ENCODE peak calls at places on chromosome 21, in ten cellular contexts. One of them, this sample, is unnamed.
A peak's percentile ranks its signal among the peaks of the same experiment; 100 is the strongest.

GRCh38 chr21:45499970-45500575 is 42.2 kb downstream of the SLC19A1 start:
- DNase-seq in dorsolateral prefrontal cortex: no peak
- DNase-seq in A549: no peak
- DNase-seq in pancreas: no peak
- DNase-seq in choroid plexus epithelial cell: no peak
- DNase-seq in bronchial epithelial cell: no peak
- DNase-seq in prostate gland: no peak
- DNase-seq in AG09309: no peak
- DNase-seq in tibial nerve: no peak
- DNase-seq in DND-41: no peak
- DNase-seq in this sample: no peak

GRCh38 chr21:37710555-37711293 is 205.5 kb downstream of the KCNJ6 start:
- DNase-seq in dorsolateral prefrontal cortex: no peak
- DNase-seq in A549: no peak
- DNase-seq in pancreas: no peak
- DNase-seq in choroid plexus epithelial cell: peak; percentile 29
- DNase-seq in bronchial epithelial cell: no peak
- DNase-seq in prostate gland: no peak
- DNase-seq in AG09309: no peak
- DNase-seq in tibial nerve: no peak
- DNase-seq in DND-41: no peak
- DNase-seq in this sample: no peak

GRCh38 chr21:45998276-45998701 is 16.7 kb downstream of the COL6A1 start:
- DNase-seq in dorsolateral prefrontal cortex: no peak
- DNase-seq in A549: no peak
- DNase-seq in pancreas: no peak
- DNase-seq in choroid plexus epithelial cell: no peak
- DNase-seq in bronchial epithelial cell: no peak
- DNase-seq in prostate gland: no peak
- DNase-seq in AG09309: no peak
- DNase-seq in tibial nerve: no peak
- DNase-seq in DND-41: no peak
- DNase-seq in this sample: no peak

GRCh38 chr21:38985423-38986378 is 180.0 kb downstream of the ETS2 start:
- DNase-seq in dorsolateral prefrontal cortex: no peak
- DNase-seq in A549: no peak
- DNase-seq in pancreas: no peak
- DNase-seq in choroid plexus epithelial cell: peak; percentile 87
- DNase-seq in bronchial epithelial cell: peak; percentile 83
- DNase-seq in prostate gland: peak; percentile 61
- DNase-seq in AG09309: peak; percentile 96
- DNase-seq in tibial nerve: peak; percentile 68
- DNase-seq in DND-41: peak; percentile 94
- DNase-seq in this sample: no peak

GRCh38 chr21:34141373-34141772 is 68.0 kb downstream of the MRPS6 start:
- DNase-seq in dorsolateral prefrontal cortex: no peak
- DNase-seq in A549: no peak
- DNase-seq in pancreas: no peak
- DNase-seq in choroid plexus epithelial cell: no peak
- DNase-seq in bronchial epithelial cell: no peak
- DNase-seq in prostate gland: no peak
- DNase-seq in AG09309: no peak
- DNase-seq in tibial nerve: no peak
- DNase-seq in DND-41: no peak
- DNase-seq in this sample: no peak

GRCh38 chr21:34983680-34984086 is 65.4 kb downstream of the RUNX1 start:
- DNase-seq in dorsolateral prefrontal cortex: no peak
- DNase-seq in A549: no peak
- DNase-seq in pancreas: no peak
- DNase-seq in choroid plexus epithelial cell: peak; percentile 42
- DNase-seq in bronchial epithelial cell: peak; percentile 63
- DNase-seq in prostate gland: no peak
- DNase-seq in AG09309: no peak
- DNase-seq in tibial nerve: no peak
- DNase-seq in DND-41: peak; percentile 53
- DNase-seq in this sample: peak; percentile 45

GRCh38 chr21:37005548-37006242 is 807 bp upstream of the RIPPLY3 start:
- DNase-seq in dorsolateral prefrontal cortex: no peak
- DNase-seq in A549: no peak
- DNase-seq in pancreas: no peak
- DNase-seq in choroid plexus epithelial cell: no peak
- DNase-seq in bronchial epithelial cell: no peak
- DNase-seq in prostate gland: no peak
- DNase-seq in AG09309: no peak
- DNase-seq in tibial nerve: no peak
- DNase-seq in DND-41: no peak
- DNase-seq in this sample: no peak

GRCh38 chr21:34243562-34243961 is 120.2 kb upstream of the KCNE2 start:
- DNase-seq in dorsolateral prefrontal cortex: no peak
- DNase-seq in A549: peak; percentile 16
- DNase-seq in pancreas: no peak
- DNase-seq in choroid plexus epithelial cell: peak; percentile 55
- DNase-seq in bronchial epithelial cell: peak; percentile 41
- DNase-seq in prostate gland: no peak
- DNase-seq in AG09309: no peak
- DNase-seq in tibial nerve: no peak
- DNase-seq in DND-41: peak; percentile 37
- DNase-seq in this sample: no peak

GRCh38 chr21:35838987-35839763 is 221.2 kb downstream of the SETD4 start:
- DNase-seq in dorsolateral prefrontal cortex: no peak
- DNase-seq in A549: no peak
- DNase-seq in pancreas: no peak
- DNase-seq in choroid plexus epithelial cell: no peak
- DNase-seq in bronchial epithelial cell: no peak
- DNase-seq in prostate gland: no peak
- DNase-seq in AG09309: no peak
- DNase-seq in tibial nerve: no peak
- DNase-seq in DND-41: no peak
- DNase-seq in this sample: no peak

GRCh38 chr21:15243356-15243755 is 178.6 kb upstream of the NRIP1 start:
- DNase-seq in dorsolateral prefrontal cortex: no peak
- DNase-seq in A549: no peak
- DNase-seq in pancreas: no peak
- DNase-seq in choroid plexus epithelial cell: no peak
- DNase-seq in bronchial epithelial cell: no peak
- DNase-seq in prostate gland: no peak
- DNase-seq in AG09309: no peak
- DNase-seq in tibial nerve: no peak
- DNase-seq in DND-41: no peak
- DNase-seq in this sample: no peak
- H3K4me3 ChIP-seq in dorsolateral prefrontal cortex: no peak overlapping the region
- H3K4me3 ChIP-seq in A549: no peak overlapping the region
- H3K4me3 ChIP-seq in pancreas: no peak overlapping the region
- H3K4me3 ChIP-seq in choroid plexus epithelial cell: no peak overlapping the region
- H3K4me3 ChIP-seq in bronchial epithelial cell: no peak overlapping the region
- H3K4me3 ChIP-seq in prostate gland: no peak overlapping the region
- H3K4me3 ChIP-seq in AG09309: no peak overlapping the region
- H3K4me3 ChIP-seq in tibial nerve: no peak overlapping the region
- H3K4me3 ChIP-seq in DND-41: no peak overlapping the region
- H3K4me3 ChIP-seq in this sample: no peak overlapping the region

GRCh38 chr21:26912466-26912865 is 54.4 kb downstream of the ADAMTS5 start:
- DNase-seq in dorsolateral prefrontal cortex: no peak
- DNase-seq in A549: no peak
- DNase-seq in pancreas: no peak
- DNase-seq in choroid plexus epithelial cell: no peak
- DNase-seq in bronchial epithelial cell: no peak
- DNase-seq in prostate gland: no peak
- DNase-seq in AG09309: no peak
- DNase-seq in tibial nerve: no peak
- DNase-seq in DND-41: no peak
- DNase-seq in this sample: no peak

DNA sequence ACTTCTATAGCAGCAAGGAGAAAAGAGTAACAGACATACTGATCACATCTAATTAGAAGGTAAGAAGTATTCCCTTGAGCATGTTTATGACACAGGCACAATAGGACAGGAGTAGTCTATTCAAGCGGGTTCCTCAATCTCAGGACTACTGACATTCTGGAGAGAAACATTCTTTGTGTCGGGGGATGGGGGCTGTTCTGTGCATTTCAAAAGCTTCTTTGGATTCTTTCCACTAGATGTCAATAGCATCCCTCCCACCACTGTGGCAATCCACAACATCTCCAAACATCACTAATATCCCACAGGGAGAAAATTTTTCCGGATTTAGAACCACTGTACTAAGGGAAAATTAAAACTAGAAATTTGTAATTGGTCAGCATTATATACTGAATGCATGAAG is 56.9 kb downstream of the ADAMTS5 start:
- DNase-seq in dorsolateral prefrontal cortex: no peak
- DNase-seq in A549: no peak
- DNase-seq in pancreas: no peak
- DNase-seq in choroid plexus epithelial cell: peak; percentile 70
- DNase-seq in bronchial epithelial cell: no peak
- DNase-seq in prostate gland: no peak
- DNase-seq in AG09309: no peak
- DNase-seq in tibial nerve: no peak
- DNase-seq in DND-41: no peak
- DNase-seq in this sample: peak; percentile 22
- TF ChIP-seq CTCF in dorsolateral prefrontal cortex: no peak
- TF ChIP-seq CTCF in A549: no peak
- TF ChIP-seq CTCF in pancreas: no peak
- TF ChIP-seq CTCF in choroid plexus epithelial cell: peak; percentile 61
- TF ChIP-seq CTCF in bronchial epithelial cell: peak; percentile 7
- TF ChIP-seq CTCF in prostate gland: no peak
- TF ChIP-seq CTCF in AG09309: no peak
- TF ChIP-seq CTCF in tibial nerve: no peak
- TF ChIP-seq CTCF in DND-41: no peak
- TF ChIP-seq CTCF in this sample: peak; percentile 60

DNA sequence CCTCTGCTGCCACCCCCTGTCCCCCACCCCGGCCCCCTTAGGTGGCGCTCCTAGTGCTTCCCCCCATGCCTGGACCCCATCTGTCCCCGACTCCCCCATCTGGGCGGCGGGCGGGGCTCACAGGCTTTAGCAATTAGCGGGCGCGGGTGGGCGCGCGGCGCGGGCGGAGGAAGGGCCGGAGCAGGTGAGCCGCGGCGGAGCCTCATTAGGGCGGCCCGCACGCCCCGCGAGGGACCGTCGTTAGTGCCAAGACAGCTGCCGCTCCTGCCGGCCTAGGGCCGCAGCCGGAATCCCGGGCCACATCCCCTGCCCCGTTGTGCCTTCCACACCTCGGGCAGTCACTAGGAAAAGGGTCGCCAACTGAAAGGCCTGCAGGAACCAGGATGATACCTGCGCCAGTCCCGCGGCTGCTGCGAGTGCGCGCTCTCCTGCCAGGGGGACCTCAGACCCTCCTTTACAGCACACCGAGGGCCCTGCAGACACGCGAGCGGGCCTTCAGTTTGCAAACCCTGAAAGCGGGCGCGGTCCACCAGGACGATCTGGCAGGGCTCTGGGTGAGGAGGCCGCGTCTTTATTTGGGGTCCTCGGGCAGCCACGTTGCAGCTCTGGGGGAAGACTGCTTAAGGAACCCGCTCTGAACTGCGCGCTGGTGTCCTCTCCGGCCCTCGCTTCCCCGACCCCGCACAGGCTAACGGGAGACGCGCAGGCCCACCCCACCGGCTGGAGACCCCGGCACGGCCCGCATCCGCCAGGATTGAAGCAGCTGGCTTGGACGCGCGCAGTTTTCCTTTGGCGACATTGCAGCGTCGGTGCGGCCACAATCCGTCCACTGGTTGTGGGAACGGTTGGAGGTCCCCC is 7.6 kb downstream of the OLIG2 start:
- DNase-seq in dorsolateral prefrontal cortex: no peak
- DNase-seq in A549: no peak
- DNase-seq in pancreas: no peak
- DNase-seq in choroid plexus epithelial cell: no peak
- DNase-seq in bronchial epithelial cell: no peak
- DNase-seq in prostate gland: no peak
- DNase-seq in AG09309: no peak
- DNase-seq in tibial nerve: no peak
- DNase-seq in DND-41: no peak
- DNase-seq in this sample: no peak
- H3K4me3 ChIP-seq in dorsolateral prefrontal cortex: no peak overlapping the region
- H3K4me3 ChIP-seq in A549: no peak overlapping the region
- H3K4me3 ChIP-seq in pancreas: no peak overlapping the region
- H3K4me3 ChIP-seq in choroid plexus epithelial cell: no peak overlapping the region
- H3K4me3 ChIP-seq in bronchial epithelial cell: no peak overlapping the region
- H3K4me3 ChIP-seq in prostate gland: no peak overlapping the region
- H3K4me3 ChIP-seq in AG09309: no peak overlapping the region
- H3K4me3 ChIP-seq in tibial nerve: no peak overlapping the region
- H3K4me3 ChIP-seq in DND-41: no peak overlapping the region
- H3K4me3 ChIP-seq in this sample: no peak overlapping the region

GRCh38 chr21:44462090-44462833 is 7.0 kb downstream of the LRRC3 start:
- DNase-seq in dorsolateral prefrontal cortex: no peak
- DNase-seq in A549: no peak
- DNase-seq in pancreas: no peak
- DNase-seq in choroid plexus epithelial cell: no peak
- DNase-seq in bronchial epithelial cell: no peak
- DNase-seq in prostate gland: no peak
- DNase-seq in AG09309: no peak
- DNase-seq in tibial nerve: no peak
- DNase-seq in DND-41: no peak
- DNase-seq in this sample: no peak

GRCh38 chr21:44462834-44463200 is 7.5 kb downstream of the LRRC3 start:
- DNase-seq in dorsolateral prefrontal cortex: no peak
- DNase-seq in A549: no peak
- DNase-seq in pancreas: no peak
- DNase-seq in choroid plexus epithelial cell: no peak
- DNase-seq in bronchial epithelial cell: no peak
- DNase-seq in prostate gland: no peak
- DNase-seq in AG09309: no peak
- DNase-seq in tibial nerve: no peak
- DNase-seq in DND-41: no peak
- DNase-seq in this sample: no peak

GRCh38 chr21:44461005-44461404 is 5.7 kb downstream of the LRRC3 start:
- DNase-seq in dorsolateral prefrontal cortex: no peak
- DNase-seq in A549: no peak
- DNase-seq in pancreas: no peak
- DNase-seq in choroid plexus epithelial cell: no peak
- DNase-seq in bronchial epithelial cell: no peak
- DNase-seq in prostate gland: no peak
- DNase-seq in AG09309: no peak
- DNase-seq in tibial nerve: no peak
- DNase-seq in DND-41: no peak
- DNase-seq in this sample: no peak

GRCh38 chr21:44460441-44460755 is 5.1 kb downstream of the LRRC3 start:
- DNase-seq in dorsolateral prefrontal cortex: no peak
- DNase-seq in A549: no peak
- DNase-seq in pancreas: no peak
- DNase-seq in choroid plexus epithelial cell: no peak
- DNase-seq in bronchial epithelial cell: no peak
- DNase-seq in prostate gland: no peak
- DNase-seq in AG09309: no peak
- DNase-seq in tibial nerve: no peak
- DNase-seq in DND-41: no peak
- DNase-seq in this sample: no peak

DNA sequence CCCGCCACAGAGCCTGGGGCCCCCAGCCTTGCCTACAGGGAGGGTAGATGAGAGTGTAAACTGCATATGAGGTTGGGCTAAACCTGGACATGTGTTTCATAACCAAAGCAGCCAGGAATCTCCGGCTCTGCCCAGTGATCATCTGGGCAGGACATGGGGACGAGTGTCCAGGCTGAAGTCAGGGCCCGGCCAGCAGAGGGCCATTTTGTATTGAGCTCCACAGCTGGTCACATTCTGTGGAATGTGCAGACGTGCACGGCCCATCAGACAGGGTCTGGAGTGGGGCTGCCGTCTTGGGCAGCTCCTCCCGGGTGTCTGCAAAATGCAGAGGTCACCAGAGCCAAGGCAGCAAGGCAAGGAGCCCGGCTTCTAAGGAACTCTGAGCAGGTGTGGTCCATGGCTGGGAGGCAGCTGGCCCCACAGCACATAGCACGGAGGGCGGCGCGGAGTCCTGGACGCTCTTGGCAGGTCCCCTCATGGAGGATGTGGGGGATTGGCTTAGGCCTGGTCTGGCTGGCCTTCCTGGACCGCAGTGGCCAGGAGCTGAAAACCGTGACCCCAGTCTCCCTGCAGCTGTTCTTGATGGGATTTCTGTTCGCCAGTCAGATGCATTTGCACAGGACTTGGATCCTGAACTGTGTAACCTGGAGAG is 6.3 kb downstream of the LRRC3 start:
- DNase-seq in dorsolateral prefrontal cortex: no peak
- DNase-seq in A549: no peak
- DNase-seq in pancreas: no peak
- DNase-seq in choroid plexus epithelial cell: no peak
- DNase-seq in bronchial epithelial cell: no peak
- DNase-seq in prostate gland: no peak
- DNase-seq in AG09309: no peak
- DNase-seq in tibial nerve: no peak
- DNase-seq in DND-41: no peak
- DNase-seq in this sample: no peak
- TF ChIP-seq CTCF in dorsolateral prefrontal cortex: no peak
- TF ChIP-seq CTCF in A549: no peak
- TF ChIP-seq CTCF in pancreas: no peak
- TF ChIP-seq CTCF in choroid plexus epithelial cell: no peak
- TF ChIP-seq CTCF in bronchial epithelial cell: no peak
- TF ChIP-seq CTCF in prostate gland: no peak
- TF ChIP-seq CTCF in AG09309: no peak
- TF ChIP-seq CTCF in tibial nerve: no peak
- TF ChIP-seq CTCF in DND-41: no peak
- TF ChIP-seq CTCF in this sample: no peak